ENCODE peak calls at places on chromosomes 12 and 14, in ten cellular contexts. X is uterus, R is IMR-90, A is right cardiac atrium, L is ovary, P is suprapubic skin, O is upper lobe of right lung, Q is mesendoderm, T is lower lobe of right lung, N is neuronal stem cell. E is an unnamed sample.

GRCh38 chr14:92515510-92516343 is 2.1 kb downstream of the RIN3 start:
- DNase-seq in A (no peak), O (no peak), X (no peak), L (no peak), T (no peak), P (no peak), R (no peak), N (no peak), Q (no peak), E (no peak)

GRCh38 chr12:30926243-30927209 is at the start of gene TSPAN11:
- DNase-seq in Q (peak; percentile 64), A (peak; percentile 60), N (peak; percentile 80), O (no peak), P (peak; percentile 76), R (peak; percentile 26), T (no peak), L (peak; percentile 51), X (no peak), E (no peak)

GRCh38 chr12:21538259-21538658 is 12.2 kb downstream of the SPX start:
- DNase-seq in X (no peak), N (no peak), L (no peak), R (no peak), Q (peak; percentile 38), T (no peak), P (no peak), O (no peak), A (no peak), E (no peak)

GRCh38 chr14:56752428-56752827 is 57.9 kb downstream of the OTX2 start:
- DNase-seq in X (no peak), A (no peak), N (no peak), R (no peak), O (no peak), P (no peak), Q (no peak), L (no peak), T (no peak), E (no peak)

GRCh38 chr12:75366629-75367028 is 24.3 kb upstream of the GLIPR1L2 start:
- DNase-seq in T (no peak), L (no peak), N (no peak), O (no peak), P (no peak), A (no peak), Q (peak; percentile 70), R (peak; percentile 40), X (no peak), E (no peak)

GRCh38 chr14:26261368-26262122 is 336.3 kb downstream of the NOVA1 start:
- DNase-seq in R (no peak), A (no peak), T (no peak), X (no peak), N (peak; percentile 36), L (no peak), P (no peak), Q (peak; percentile 82), O (no peak), E (no peak)

GRCh38 chr12:112843272-112843671 is 51.7 kb downstream of the RPH3A start:
- DNase-seq in N (no peak), O (no peak), X (no peak), L (no peak), R (no peak), P (peak; percentile 44), T (no peak), Q (peak; percentile 88), A (no peak), E (no peak)

GRCh38 chr12:54418441-54419087 is 502 bp downstream of the ITGA5 start:
- DNase-seq in Q (no peak), T (no peak), N (no peak), P (no peak), X (no peak), R (no peak), L (no peak), O (no peak), A (peak; percentile 57), E (no peak)

GRCh38 chr14:63949696-63950095 is 96.9 kb downstream of the SYNE2 start:
- DNase-seq in R (peak; percentile 65), A (no peak), N (no peak), O (no peak), L (no peak), P (no peak), T (no peak), Q (no peak), X (no peak), E (no peak)

GRCh38 chr12:53044896-53045571 is 4.8 kb upstream of the TNS2 start:
- DNase-seq in R (no peak), P (no peak), O (no peak), N (no peak), A (peak; percentile 61), L (no peak), X (no peak), T (no peak), Q (no peak), E (no peak)

DNA sequence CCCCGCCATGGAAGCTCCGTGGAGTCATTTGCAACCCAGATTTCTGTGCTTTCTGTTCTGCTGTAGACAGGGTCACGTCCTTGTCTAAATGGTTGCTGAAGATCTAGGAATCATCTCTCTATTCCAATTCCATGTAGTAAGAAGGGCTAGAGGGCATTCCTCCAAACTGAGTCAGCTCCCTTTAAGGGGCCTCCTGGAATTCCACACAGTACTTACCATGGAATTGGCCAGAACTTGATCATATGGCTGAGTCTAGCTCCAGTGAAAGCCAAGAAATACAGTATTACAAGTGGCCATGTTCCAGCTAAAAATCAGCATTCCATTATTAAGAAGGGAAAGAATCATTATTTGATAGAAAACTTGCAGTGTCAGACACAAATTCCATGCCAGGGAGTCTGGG is 171.9 kb downstream of the PRKCH start:
- DNase-seq in O (no peak), P (no peak), T (no peak), R (peak; percentile 94), N (no peak), L (no peak), X (no peak), Q (peak; percentile 84), A (no peak), E (no peak)
- H3K27ac ChIP-seq in O (no peak overlapping the region), P (no peak overlapping the region), T (no peak overlapping the region), R (peak overlapping the region; percentile 68), N (no peak overlapping the region), L (no peak overlapping the region), X (no peak overlapping the region), Q (no peak overlapping the region), A (no peak overlapping the region), E (no peak overlapping the region)

GRCh38 chr12:114414866-114415524 is 9.1 kb upstream of the TBX5 start:
- DNase-seq in R (peak; percentile 68), A (no peak), O (no peak), P (no peak), Q (no peak), X (no peak), T (no peak), L (no peak), N (no peak), E (no peak)

GRCh38 chr12:114412307-114412706 is 6.4 kb upstream of the TBX5 start:
- DNase-seq in R (no peak), L (no peak), O (no peak), T (no peak), A (no peak), Q (peak; percentile 23), X (no peak), N (no peak), P (no peak), E (no peak)

GRCh38 chr12:114411081-114411836 is 5.3 kb upstream of the TBX5 start:
- DNase-seq in R (peak; percentile 68), T (no peak), Q (peak; percentile 5), O (no peak), L (no peak), A (no peak), X (no peak), N (no peak), P (no peak), E (no peak)

GRCh38 chr12:114414031-114414865 is 8.3 kb upstream of the TBX5 start:
- DNase-seq in N (no peak), P (no peak), O (no peak), X (no peak), L (no peak), R (peak; percentile 46), A (peak; percentile 56), Q (no peak), T (no peak), E (no peak)

DNA sequence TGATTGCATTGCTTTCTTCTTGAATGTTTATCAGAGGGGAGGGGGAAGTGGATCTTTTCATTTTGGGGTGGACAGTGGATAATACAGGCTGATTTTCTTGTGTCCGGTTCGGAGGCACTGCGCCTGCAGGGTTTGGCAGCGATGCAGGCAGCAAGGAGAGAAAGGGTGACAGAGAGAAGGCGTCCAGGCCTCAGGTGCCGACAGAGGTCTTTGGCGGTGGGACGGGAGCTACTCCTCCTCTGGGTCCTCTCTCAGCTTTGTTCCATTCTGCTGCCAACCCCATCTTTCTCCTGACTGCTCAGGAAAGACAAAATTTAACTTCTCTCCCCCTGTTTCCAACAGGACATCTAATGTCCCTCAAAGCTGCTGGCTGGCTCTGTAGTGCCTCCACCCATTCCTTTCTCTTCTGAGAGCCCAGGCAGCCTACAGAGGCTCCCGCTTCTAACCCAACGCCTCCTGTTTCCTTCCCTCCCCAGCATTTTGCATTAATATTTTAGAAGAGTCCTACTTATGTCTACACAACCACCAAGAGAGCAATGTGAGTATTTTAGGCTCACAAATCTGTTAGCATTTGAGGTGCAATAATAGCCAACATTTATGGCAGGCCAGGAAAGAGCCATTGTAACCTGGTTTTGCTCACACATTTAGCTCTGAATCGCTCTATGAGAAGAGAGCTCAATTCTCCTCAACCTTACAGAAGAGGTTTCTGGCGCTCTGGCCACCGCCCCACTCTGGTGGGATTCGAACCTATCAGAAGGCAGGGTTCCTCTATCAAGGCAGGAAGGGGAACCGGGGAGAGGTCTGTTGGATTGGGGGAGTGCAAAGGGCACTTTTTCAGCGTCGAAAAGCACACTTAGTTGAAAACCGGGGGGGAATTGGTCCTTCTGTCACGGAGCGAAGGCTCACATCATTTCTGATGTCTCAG is 7.1 kb upstream of the TBX5 start:
- DNase-seq in P (no peak), A (no peak), L (no peak), T (no peak), X (no peak), R (peak; percentile 28), Q (peak; percentile 9), N (no peak), O (no peak), E (no peak)
- H3K27me3 ChIP-seq in P (peaks cover 97% of the 10 kb centered on the region), A (no peaks in the 10 kb centered on the region), L (no peaks in the 10 kb centered on the region), T (peaks cover 89% of the 10 kb centered on the region), X (peaks cover 83% of the 10 kb centered on the region), R (no peaks in the 10 kb centered on the region), Q (peaks cover 83% of the 10 kb centered on the region), N (peaks cover 53% of the 10 kb centered on the region), O (peaks cover 70% of the 10 kb centered on the region), E (peaks cover 68% of the 10 kb centered on the region)

GRCh38 chr14:90555126-90556049 is 158.6 kb downstream of the CALM1 start:
- DNase-seq in X (no peak), Q (no peak), L (no peak), O (no peak), N (no peak), A (peak; percentile 43), P (no peak), T (peak; percentile 26), R (no peak), E (no peak)
- H3K4me1 ChIP-seq in X (peaks cover 6% of the 10 kb centered on the region), Q (peaks cover 6% of the 10 kb centered on the region), L (peaks cover 6% of the 10 kb centered on the region), O (peaks cover 13% of the 10 kb centered on the region), N (peaks cover 13% of the 10 kb centered on the region), A (peaks cover 8% of the 10 kb centered on the region), P (peaks cover 20% of the 10 kb centered on the region), T (no peaks in the 10 kb centered on the region), R (peaks cover 5% of the 10 kb centered on the region), E (no peaks in the 10 kb centered on the region)

DNA sequence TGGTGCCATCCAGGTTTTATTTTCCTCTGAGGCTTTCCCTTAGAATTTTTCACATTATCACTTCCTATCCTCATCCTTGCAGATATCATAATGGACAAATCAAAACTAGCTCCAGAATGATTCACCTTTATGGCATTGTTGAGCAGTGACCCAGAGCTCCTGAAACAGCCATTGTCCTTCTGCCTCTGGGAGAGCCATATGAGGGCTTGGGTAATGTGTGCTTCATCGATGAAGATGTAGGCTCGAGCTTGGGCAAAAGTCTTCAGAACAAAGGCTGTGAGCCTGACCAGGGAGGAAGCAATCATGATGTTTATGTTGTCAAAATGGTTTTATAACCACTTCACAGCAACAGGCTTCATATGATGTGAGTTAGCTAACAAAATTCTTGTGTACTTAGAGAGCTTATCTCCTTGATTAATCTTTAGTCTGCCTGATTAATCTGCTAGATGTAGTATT is 38.1 kb downstream of the A2M start:
- DNase-seq in A (no peak), N (no peak), T (no peak), R (no peak), L (no peak), X (no peak), Q (no peak), O (no peak), P (no peak), E (no peak)
- H3K27ac ChIP-seq in A (no peak overlapping the region), N (no peak overlapping the region), T (no peak overlapping the region), R (no peak overlapping the region), L (no peak overlapping the region), X (no peak overlapping the region), Q (no peak overlapping the region), O (peak overlapping the region; percentile 18), P (no peak overlapping the region), E (no peak overlapping the region)